ENCODE peak calls at places on chromosome 13, in six cellular contexts. J, G, W, S, N and I are unnamed samples.

GRCh38 chr13:113898391-113898790 is 34.5 kb upstream of the GAS6 start:
- DNase-seq in J (no peak), G (no peak), W (no peak), S (no peak), N (no peak), I (no peak)

GRCh38 chr13:30004204-30004603 is 153.8 kb upstream of the UBL3 start:
- DNase-seq in J (no peak), G (no peak), W (no peak), S (peak; percentile 29), N (no peak), I (no peak)

GRCh38 chr13:22861958-22862466 is 318.8 kb upstream of the SGCG start:
- DNase-seq in J (no peak), G (no peak), W (no peak), S (no peak), N (no peak), I (no peak)

GRCh38 chr13:23771966-23772365 is 117.2 kb downstream of the MIPEP start:
- DNase-seq in J (no peak), G (no peak), W (no peak), S (no peak), N (no peak), I (no peak)

GRCh38 chr13:61123533-61124269 is 291.9 kb downstream of the PCDH20 start:
- DNase-seq in J (no peak), G (no peak), W (no peak), S (no peak), N (no peak), I (no peak)

GRCh38 chr13:23996456-23996855 is 99.2 kb upstream of the C1QTNF9B start:
- DNase-seq in J (no peak), G (no peak), W (no peak), S (no peak), N (no peak), I (no peak)

GRCh38 chr13:47929156-47929555 is 71.9 kb downstream of the SUCLA2 start:
- DNase-seq in J (no peak), G (no peak), W (no peak), S (no peak), N (no peak), I (no peak)

GRCh38 chr13:56755181-56755580 is 385.5 kb upstream of the PRR20A start:
- DNase-seq in J (no peak), G (no peak), W (no peak), S (no peak), N (no peak), I (no peak)

GRCh38 chr13:44972956-44973581 is 16.2 kb downstream of the NUFIP1 start:
- DNase-seq in J (no peak), G (no peak), W (no peak), S (peak; percentile 10), N (no peak), I (no peak)

GRCh38 chr13:42038661-42039456 is 9.6 kb upstream of the DGKH start:
- DNase-seq in J (no peak), G (no peak), W (no peak), S (no peak), N (no peak), I (no peak)

GRCh38 chr13:98741741-98742435 is 10.6 kb downstream of the SLC15A1 start:
- DNase-seq in J (no peak), G (no peak), W (peak; percentile 80), S (no peak), N (no peak), I (no peak)

GRCh38 chr13:107834268-107834667 is 381.1 kb downstream of the LIG4 start:
- DNase-seq in J (no peak), G (no peak), W (no peak), S (no peak), N (no peak), I (no peak)

GRCh38 chr13:73722120-73722519 is 412.1 kb downstream of the KLF12 start:
- DNase-seq in J (peak; percentile 5), G (no peak), W (no peak), S (peak; percentile 21), N (no peak), I (peak; percentile 16)

GRCh38 chr13:30864352-30865130 is 41.5 kb upstream of the MEDAG start:
- DNase-seq in J (no peak), G (no peak), W (peak; percentile 83), S (no peak), N (no peak), I (no peak)

GRCh38 chr13:31807090-31807541 is 67.8 kb downstream of the RXFP2 start:
- DNase-seq in J (no peak), G (no peak), W (no peak), S (no peak), N (no peak), I (no peak)

GRCh38 chr13:47250141-47250540 is 353.3 kb upstream of the HTR2A start:
- DNase-seq in J (no peak), G (no peak), W (no peak), S (no peak), N (no peak), I (no peak)

GRCh38 chr13:20350380-20350763 is 118.3 kb upstream of the GJB6 start:
- DNase-seq in J (no peak), G (no peak), W (no peak), S (no peak), N (no peak), I (no peak)

GRCh38 chr13:30877335-30877734 is 28.7 kb upstream of the MEDAG start:
- DNase-seq in J (no peak), G (no peak), W (no peak), S (no peak), N (no peak), I (no peak)

GRCh38 chr13:50400035-50400726 is 384.9 kb downstream of the KCNRG start:
- DNase-seq in J (no peak), G (no peak), W (no peak), S (no peak), N (no peak), I (no peak)

GRCh38 chr13:99332456-99332855 is 25.3 kb upstream of the GPR183 start:
- DNase-seq in J (no peak), G (no peak), W (no peak), S (no peak), N (peak; percentile 66), I (no peak)

GRCh38 chr13:38880397-38880796 is 110.2 kb downstream of the STOML3 start:
- DNase-seq in J (no peak), G (no peak), W (no peak), S (no peak), N (no peak), I (no peak)

GRCh38 chr13:34356686-34357434 is 538.9 kb downstream of the RFC3 start:
- DNase-seq in J (no peak), G (no peak), W (no peak), S (no peak), N (no peak), I (no peak)

GRCh38 chr13:42575938-42576337 is 2.0 kb downstream of the TNFSF11 start:
- DNase-seq in J (no peak), G (no peak), W (no peak), S (no peak), N (no peak), I (no peak)

GRCh38 chr13:29577135-29578051 is 18.1 kb downstream of the SLC7A1 start:
- DNase-seq in J (no peak), G (no peak), W (no peak), S (no peak), N (no peak), I (no peak)

GRCh38 chr13:22062478-22063205 is 391.8 kb downstream of the FGF9 start:
- DNase-seq in J (no peak), G (no peak), W (no peak), S (no peak), N (no peak), I (no peak)

GRCh38 chr13:98798849-98799645 is 46.6 kb upstream of the SLC15A1 start:
- DNase-seq in J (no peak), G (no peak), W (no peak), S (no peak), N (no peak), I (no peak)

GRCh38 chr13:105462098-105462497 is 1073.4 kb downstream of the EFNB2 start:
- DNase-seq in J (no peak), G (no peak), W (no peak), S (no peak), N (no peak), I (no peak)

GRCh38 chr13:99873141-99873540 is 98.4 kb downstream of the ZIC5 start:
- DNase-seq in J (no peak), G (no peak), W (no peak), S (no peak), N (no peak), I (no peak)

GRCh38 chr13:96686286-96686685 is 308.0 kb downstream of the OXGR1 start:
- DNase-seq in J (no peak), G (no peak), W (no peak), S (no peak), N (no peak), I (no peak)

DNA sequence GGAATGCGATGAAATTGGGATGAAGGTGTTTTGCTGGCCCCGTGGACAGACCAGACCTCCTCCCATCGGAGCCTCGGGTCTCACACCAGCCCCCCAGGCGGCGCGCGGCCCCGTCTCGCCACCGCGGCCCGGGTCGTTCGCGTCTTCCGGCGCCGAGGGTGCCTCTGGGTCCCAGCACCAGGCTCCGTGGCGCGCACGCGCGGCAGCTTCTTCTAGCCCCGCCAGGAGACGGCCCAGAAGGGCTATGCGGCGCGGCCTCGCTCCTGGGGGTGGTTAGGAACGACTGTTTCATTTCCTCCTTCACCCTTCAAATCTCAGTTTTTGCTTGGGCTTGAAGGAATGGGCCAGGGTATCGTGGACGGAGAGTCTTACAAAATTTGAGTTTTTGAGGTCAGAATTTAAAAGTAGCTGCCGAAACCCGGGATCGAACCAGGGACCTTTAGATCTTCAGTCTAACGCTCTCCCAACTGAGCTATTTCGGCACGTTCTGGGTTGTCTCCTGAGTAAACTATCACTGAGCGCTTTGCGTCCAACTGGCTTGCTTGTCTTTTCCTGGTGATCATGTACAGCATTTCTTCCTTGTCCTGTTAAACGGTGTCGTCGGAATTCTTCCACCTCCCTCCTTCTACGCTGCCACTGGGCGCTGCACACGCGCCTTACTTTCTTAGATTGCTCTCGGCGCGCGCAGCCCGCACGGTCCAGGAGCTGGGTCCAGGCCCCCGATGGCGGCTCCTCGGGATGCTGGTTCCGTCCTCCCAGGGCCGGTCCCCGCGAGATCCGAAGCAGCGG is 46.5 kb downstream of the TGDS start:
- DNase-seq in J (peak; percentile 86), G (peak; percentile 95), W (peak; percentile 98), S (peak; percentile 94), N (peak; percentile 92), I (peak; percentile 93)
- TF ChIP-seq POLR2A in J (peak; percentile 56), G (no peak), W (peak; percentile 24), S (peak; percentile 71), N (peak; percentile 56), I (peak; percentile 53)

GRCh38 chr13:112007191-112007590 is 59.8 kb upstream of the SOX1 start:
- DNase-seq in J (no peak), G (no peak), W (no peak), S (no peak), N (no peak), I (no peak)
- TF ChIP-seq POLR2A in J (no peak), G (no peak), W (no peak), S (no peak), N (no peak), I (no peak)

GRCh38 chr13:109784590-109785140 is 1.7 kb downstream of the IRS2 start:
- DNase-seq in J (no peak), G (peak; percentile 84), W (peak; percentile 93), S (peak; percentile 79), N (peak; percentile 89), I (peak; percentile 91)
- TF ChIP-seq POLR2A in J (no peak), G (no peak), W (no peak), S (no peak), N (peak; percentile 24), I (no peak)

GRCh38 chr13:79485014-79485441 is 4.1 kb downstream of the NDFIP2 start:
- DNase-seq in J (no peak), G (no peak), W (no peak), S (peak; percentile 87), N (no peak), I (no peak)
- TF ChIP-seq POLR2A in J (no peak), G (no peak), W (no peak), S (no peak), N (peak; percentile 39), I (no peak)